ENCODE peak calls at places on chromosome 19, in eight cellular contexts. One of them, this sample, is unnamed.
A peak's percentile ranks its signal among the peaks of the same experiment; 100 is the strongest.

GRCh38 chr19:4695224-4695731 is 25.1 kb upstream of the MYDGF start:
- DNase-seq in pancreas: no peak
- DNase-seq in ovary: no peak
- DNase-seq in bronchial epithelial cell: no peak
- DNase-seq in cardiac muscle cell: no peak
- DNase-seq in HCT116: no peak
- DNase-seq in AG10803: no peak
- DNase-seq in heart right ventricle: no peak
- DNase-seq in this sample: peak; percentile 45

GRCh38 chr19:18399008-18399407 is 1.6 kb upstream of the LRRC25 start:
- DNase-seq in heart right ventricle: no peak
- DNase-seq in AG10803: peak; percentile 73
- DNase-seq in ovary: peak; percentile 30
- DNase-seq in HCT116: no peak
- DNase-seq in bronchial epithelial cell: peak; percentile 76
- DNase-seq in cardiac muscle cell: no peak
- DNase-seq in pancreas: no peak
- DNase-seq in this sample: no peak

GRCh38 chr19:44705502-44706010 is 6.6 kb downstream of the CEACAM16 start:
- DNase-seq in pancreas: no peak
- DNase-seq in cardiac muscle cell: no peak
- DNase-seq in ovary: no peak
- DNase-seq in AG10803: no peak
- DNase-seq in HCT116: no peak
- DNase-seq in heart right ventricle: no peak
- DNase-seq in bronchial epithelial cell: no peak
- DNase-seq in this sample: no peak

GRCh38 chr19:10122066-10122465 is 2.4 kb upstream of the EIF3G start:
- DNase-seq in ovary: no peak
- DNase-seq in cardiac muscle cell: no peak
- DNase-seq in heart right ventricle: no peak
- DNase-seq in pancreas: no peak
- DNase-seq in HCT116: no peak
- DNase-seq in AG10803: peak; percentile 77
- DNase-seq in bronchial epithelial cell: no peak
- DNase-seq in this sample: no peak

GRCh38 chr19:27901078-27901477 is 1311.9 kb downstream of the UQCRFS1 start:
- DNase-seq in bronchial epithelial cell: no peak
- DNase-seq in AG10803: no peak
- DNase-seq in heart right ventricle: no peak
- DNase-seq in cardiac muscle cell: no peak
- DNase-seq in pancreas: no peak
- DNase-seq in HCT116: no peak
- DNase-seq in ovary: no peak
- DNase-seq in this sample: no peak

GRCh38 chr19:35317464-35318043 is 11.4 kb upstream of the CD22 start:
- DNase-seq in bronchial epithelial cell: no peak
- DNase-seq in ovary: no peak
- DNase-seq in cardiac muscle cell: no peak
- DNase-seq in heart right ventricle: no peak
- DNase-seq in AG10803: no peak
- DNase-seq in HCT116: no peak
- DNase-seq in pancreas: no peak
- DNase-seq in this sample: no peak

GRCh38 chr19:19643158-19644053 is at the start of gene GMIP:
- DNase-seq in cardiac muscle cell: peak; percentile 81
- DNase-seq in bronchial epithelial cell: peak; percentile 46
- DNase-seq in pancreas: peak; percentile 94
- DNase-seq in ovary: peak; percentile 69
- DNase-seq in heart right ventricle: peak; percentile 72
- DNase-seq in HCT116: peak; percentile 36
- DNase-seq in AG10803: peak; percentile 28
- DNase-seq in this sample: peak; percentile 82

GRCh38 chr19:45772130-45772880 is 3.3 kb upstream of the SIX5 start:
- DNase-seq in pancreas: peak; percentile 65
- DNase-seq in HCT116: no peak
- DNase-seq in cardiac muscle cell: no peak
- DNase-seq in AG10803: no peak
- DNase-seq in heart right ventricle: no peak
- DNase-seq in ovary: no peak
- DNase-seq in bronchial epithelial cell: no peak
- DNase-seq in this sample: no peak

GRCh38 chr19:15317392-15318011 is 14.8 kb downstream of the BRD4 start:
- DNase-seq in HCT116: no peak
- DNase-seq in bronchial epithelial cell: no peak
- DNase-seq in heart right ventricle: no peak
- DNase-seq in pancreas: no peak
- DNase-seq in cardiac muscle cell: no peak
- DNase-seq in AG10803: peak; percentile 59
- DNase-seq in ovary: no peak
- DNase-seq in this sample: no peak

GRCh38 chr19:16198363-16198636 is 589 bp downstream of the AP1M1 start:
- DNase-seq in HCT116: no peak
- DNase-seq in ovary: no peak
- DNase-seq in cardiac muscle cell: no peak
- DNase-seq in AG10803: no peak
- DNase-seq in heart right ventricle: no peak
- DNase-seq in pancreas: peak; percentile 56
- DNase-seq in bronchial epithelial cell: no peak
- DNase-seq in this sample: no peak

GRCh38 chr19:10764340-10764894 is 46.5 kb downstream of the DNM2 start:
- DNase-seq in bronchial epithelial cell: no peak
- DNase-seq in HCT116: no peak
- DNase-seq in heart right ventricle: no peak
- DNase-seq in ovary: peak; percentile 51
- DNase-seq in pancreas: no peak
- DNase-seq in cardiac muscle cell: peak; percentile 24
- DNase-seq in AG10803: no peak
- DNase-seq in this sample: no peak

GRCh38 chr19:11138659-11139526 is 16.7 kb downstream of the SPC24 start:
- DNase-seq in pancreas: peak; percentile 68
- DNase-seq in heart right ventricle: peak; percentile 83
- DNase-seq in cardiac muscle cell: peak; percentile 42
- DNase-seq in HCT116: no peak
- DNase-seq in AG10803: peak; percentile 83
- DNase-seq in ovary: peak; percentile 84
- DNase-seq in bronchial epithelial cell: peak; percentile 56
- DNase-seq in this sample: peak; percentile 85

GRCh38 chr19:55220525-55220924 is 8.0 kb downstream of the TMEM86B start:
- DNase-seq in AG10803: no peak
- DNase-seq in bronchial epithelial cell: no peak
- DNase-seq in pancreas: no peak
- DNase-seq in HCT116: no peak
- DNase-seq in cardiac muscle cell: peak; percentile 44
- DNase-seq in heart right ventricle: no peak
- DNase-seq in ovary: no peak
- DNase-seq in this sample: no peak

GRCh38 chr19:810077-810855 is 11.5 kb downstream of the PLPPR3 start:
- DNase-seq in cardiac muscle cell: no peak
- DNase-seq in bronchial epithelial cell: no peak
- DNase-seq in AG10803: no peak
- DNase-seq in heart right ventricle: peak; percentile 11
- DNase-seq in HCT116: no peak
- DNase-seq in pancreas: no peak
- DNase-seq in ovary: no peak
- DNase-seq in this sample: no peak

DNA sequence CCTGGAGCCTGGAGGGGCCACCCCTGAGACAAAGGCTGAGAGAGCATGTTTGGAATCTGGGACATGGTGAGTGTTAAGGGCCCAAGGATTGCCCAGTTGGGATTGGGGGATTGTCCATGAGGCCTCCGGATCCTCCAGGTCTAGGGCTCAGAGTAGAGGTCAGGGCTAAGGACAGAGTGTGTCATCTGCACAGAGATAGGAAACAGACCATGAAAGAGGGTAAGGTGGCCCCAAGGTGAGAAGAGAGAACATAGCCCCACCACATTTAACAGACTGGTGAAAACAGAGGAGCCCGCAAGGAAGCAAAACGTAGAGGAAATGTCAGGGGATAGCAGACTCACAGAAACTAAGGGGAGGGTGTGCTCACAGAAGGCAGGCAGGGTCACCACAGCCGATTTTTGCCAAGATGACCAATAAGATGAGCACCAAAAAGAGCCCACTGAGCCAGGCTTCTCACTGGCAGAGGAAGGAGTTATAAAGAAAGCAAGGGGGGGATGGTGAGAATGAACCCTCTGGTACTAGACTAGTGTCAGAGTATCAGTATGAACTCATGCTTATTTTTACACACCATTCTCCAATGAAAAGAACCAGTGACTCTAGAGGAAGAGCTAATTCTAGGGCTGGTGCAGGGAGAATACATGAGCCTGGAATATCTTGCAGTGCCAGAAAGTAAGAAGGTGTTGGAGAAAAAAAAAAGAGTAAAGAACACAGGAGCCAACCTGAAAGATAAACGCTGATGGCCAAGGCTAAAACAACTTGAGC is 17.5 kb downstream of the DYRK1B start:
- DNase-seq in ovary: no peak
- DNase-seq in AG10803: no peak
- DNase-seq in bronchial epithelial cell: no peak
- DNase-seq in heart right ventricle: peak; percentile 24
- DNase-seq in pancreas: no peak
- DNase-seq in cardiac muscle cell: no peak
- DNase-seq in HCT116: no peak
- DNase-seq in this sample: no peak
- TF ChIP-seq CTCF in ovary: no peak
- TF ChIP-seq CTCF in AG10803: no peak
- TF ChIP-seq CTCF in bronchial epithelial cell: no peak
- TF ChIP-seq CTCF in heart right ventricle: no peak
- TF ChIP-seq CTCF in pancreas: no peak
- TF ChIP-seq CTCF in cardiac muscle cell: no peak
- TF ChIP-seq CTCF in HCT116: no peak
- TF ChIP-seq CTCF in this sample: no peak

DNA sequence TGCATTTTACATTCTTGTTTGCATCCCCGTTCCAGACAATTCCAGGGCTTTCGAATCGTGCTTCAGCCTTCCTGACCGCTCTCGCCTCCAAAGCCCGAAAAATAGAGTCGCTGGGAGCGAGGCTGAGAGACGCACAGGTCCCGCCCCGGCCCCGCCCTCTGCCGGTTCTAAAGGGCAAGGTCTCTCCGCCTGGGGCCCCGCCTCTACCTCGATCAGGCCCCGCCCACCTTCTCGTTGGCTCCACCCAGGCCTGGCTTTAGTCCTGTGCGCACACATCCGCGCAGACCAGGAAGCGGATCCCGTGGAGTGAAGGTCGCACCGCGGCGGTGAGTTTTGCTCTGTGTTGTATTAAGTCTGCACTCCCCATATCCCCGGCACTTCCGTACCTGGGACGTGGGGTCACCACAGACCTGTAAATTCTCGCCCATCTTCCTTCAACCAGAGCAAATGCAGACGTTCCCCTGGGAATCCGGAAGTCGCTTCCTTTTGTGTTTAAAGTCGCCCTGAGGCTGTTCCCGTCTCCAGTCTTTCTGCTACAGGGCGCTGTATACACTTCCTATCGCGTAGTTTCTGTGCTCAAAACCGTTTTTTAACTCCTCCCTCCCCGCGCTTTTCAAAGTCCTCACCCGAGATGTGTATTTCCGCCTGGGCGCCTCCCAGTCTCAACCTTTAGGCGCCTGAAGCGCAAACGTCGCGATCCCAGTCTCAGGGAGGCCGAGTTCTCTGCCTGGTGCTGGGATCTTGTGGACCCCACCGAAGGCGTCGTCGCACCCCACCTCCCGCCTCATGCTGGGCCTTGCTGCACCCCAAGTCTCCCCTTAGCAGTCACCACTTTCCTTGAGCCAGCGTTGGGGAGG is at the start of gene ZNF701:
- DNase-seq in pancreas: peak; percentile 98
- DNase-seq in cardiac muscle cell: peak; percentile 94
- DNase-seq in AG10803: peak; percentile 87
- DNase-seq in ovary: peak; percentile 94
- DNase-seq in HCT116: peak; percentile 69
- DNase-seq in heart right ventricle: peak; percentile 95
- DNase-seq in bronchial epithelial cell: peak; percentile 71
- DNase-seq in this sample: peak; percentile 97
- TF ChIP-seq CTCF in pancreas: peak; percentile 9
- TF ChIP-seq CTCF in cardiac muscle cell: peak; percentile 17
- TF ChIP-seq CTCF in AG10803: no peak
- TF ChIP-seq CTCF in ovary: no peak
- TF ChIP-seq CTCF in HCT116: no peak
- TF ChIP-seq CTCF in heart right ventricle: peak; percentile 61
- TF ChIP-seq CTCF in bronchial epithelial cell: peak; percentile 12
- TF ChIP-seq CTCF in this sample: peak; percentile 58

DNA sequence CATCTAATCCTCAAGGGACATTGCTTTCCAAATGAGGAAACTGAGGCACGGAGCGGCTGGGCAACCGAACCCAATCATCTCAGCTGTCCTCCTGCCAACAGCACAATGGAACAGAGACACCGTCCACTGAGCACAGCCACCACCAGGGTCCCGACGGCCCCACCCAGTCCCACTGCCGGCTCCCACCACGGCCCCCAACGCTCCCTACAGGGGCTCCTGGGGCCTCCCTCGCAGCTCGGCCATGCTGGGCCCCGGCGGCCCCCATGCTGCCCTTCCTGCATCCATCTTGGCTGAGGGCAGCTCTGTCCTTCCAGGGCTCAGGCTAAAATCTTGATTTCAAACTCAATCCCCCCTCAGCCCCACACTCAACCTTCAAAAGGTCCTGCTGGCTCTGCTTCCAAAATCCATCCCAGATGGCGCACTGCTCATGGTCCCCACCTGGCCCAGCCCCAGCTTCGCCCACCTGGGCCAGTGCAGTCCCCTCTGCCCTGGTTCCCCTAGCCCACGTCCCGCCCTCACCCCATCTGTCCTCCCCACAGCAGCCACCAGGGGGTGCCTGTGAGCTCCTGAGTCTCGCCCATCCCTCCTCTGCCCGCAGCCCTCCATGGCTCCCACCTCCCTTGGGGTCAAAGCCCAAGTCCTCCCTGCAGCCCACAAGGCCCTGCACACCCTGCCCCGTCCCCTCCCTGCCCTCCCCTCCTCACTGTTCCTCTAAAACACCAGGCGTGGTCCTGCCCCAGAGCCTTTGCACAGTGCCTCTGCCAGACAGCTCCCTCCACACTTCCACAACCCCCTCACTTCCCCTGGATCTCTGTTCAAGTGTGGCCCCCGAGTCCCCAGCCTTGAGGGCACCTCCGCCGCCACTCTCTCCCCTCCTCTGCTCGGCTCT is 7.9 kb downstream of the PIP5K1C start:
- DNase-seq in AG10803: no peak
- DNase-seq in HCT116: no peak
- DNase-seq in cardiac muscle cell: no peak
- DNase-seq in heart right ventricle: no peak
- DNase-seq in ovary: no peak
- DNase-seq in pancreas: no peak
- DNase-seq in bronchial epithelial cell: no peak
- DNase-seq in this sample: no peak
- TF ChIP-seq CTCF in AG10803: peak; percentile 54
- TF ChIP-seq CTCF in HCT116: peak; percentile 68
- TF ChIP-seq CTCF in cardiac muscle cell: peak; percentile 56
- TF ChIP-seq CTCF in heart right ventricle: peak; percentile 59
- TF ChIP-seq CTCF in ovary: no peak
- TF ChIP-seq CTCF in pancreas: peak; percentile 19
- TF ChIP-seq CTCF in bronchial epithelial cell: peak; percentile 49
- TF ChIP-seq CTCF in this sample: peak; percentile 58

GRCh38 chr19:5903502-5904301 is at the start of gene NDUFA11:
- DNase-seq in ovary: peak; percentile 98
- DNase-seq in AG10803: peak; percentile 97
- DNase-seq in pancreas: peak; percentile 100
- DNase-seq in heart right ventricle: peak; percentile 100
- DNase-seq in HCT116: peak; percentile 90
- DNase-seq in bronchial epithelial cell: no peak
- DNase-seq in cardiac muscle cell: peak; percentile 97
- DNase-seq in this sample: peak; percentile 99
- TF ChIP-seq CTCF in ovary: peak; percentile 35
- TF ChIP-seq CTCF in AG10803: no peak
- TF ChIP-seq CTCF in pancreas: no peak
- TF ChIP-seq CTCF in heart right ventricle: no peak
- TF ChIP-seq CTCF in HCT116: no peak
- TF ChIP-seq CTCF in bronchial epithelial cell: no peak
- TF ChIP-seq CTCF in cardiac muscle cell: no peak
- TF ChIP-seq CTCF in this sample: no peak

This sample was measured in left ventricle myocardium inferior.